ENCODE peak calls at places on chromosomes 5 and 9, in nine cellular contexts. O is suprapubic skin, J is endothelial cell of umbilical vein, S is GM10248, M is fibroblast of mammary gland, W is left ventricle myocardium inferior, Q is lung, K is fibroblast of lung, N is LNCaP clone FGC. U is an unnamed sample.

GRCh38 chr9:104992696-104993095 is 64.7 kb upstream of the ABCA1 start:
- DNase-seq in O (no peak), J (peak), S (no peak), M (peak), W (no peak), Q (no peak), K (peak), N (no peak), U (no peak)

GRCh38 chr9:86741311-86742215 is 205.7 kb downstream of the GAS1 start:
- DNase-seq in O (no peak), J (no peak), S (no peak), M (peak), W (no peak), Q (no peak), K (peak), N (no peak), U (no peak)

GRCh38 chr5:111345731-111346130 is 121.5 kb downstream of the CAMK4 start:
- DNase-seq in O (no peak), J (no peak), S (no peak), M (no peak), W (no peak), Q (no peak), K (peak), N (no peak), U (no peak)

GRCh38 chr5:2675548-2675947 is 75.9 kb downstream of the IRX2 start:
- DNase-seq in O (no peak), J (no peak), S (no peak), M (no peak), W (no peak), Q (no peak), K (no peak), N (no peak), U (no peak)

GRCh38 chr5:59042201-59042600 is 459.3 kb downstream of the RAB3C start:
- DNase-seq in O (no peak), J (peak), S (no peak), M (peak), W (no peak), Q (no peak), K (peak), N (no peak), U (no peak)

GRCh38 chr9:127837346-127837745 is 17.1 kb downstream of the ENG start:
- DNase-seq in O (peak), J (no peak), S (no peak), M (peak), W (no peak), Q (no peak), K (no peak), N (no peak), U (no peak)

GRCh38 chr5:151909628-151910027 is 15.0 kb downstream of the GLRA1 start:
- DNase-seq in O (no peak), J (no peak), S (no peak), M (no peak), W (no peak), Q (no peak), K (no peak), N (no peak), U (no peak)

GRCh38 chr5:13976867-13977479 is 32.5 kb upstream of the DNAH5 start:
- DNase-seq in O (no peak), J (peak), S (no peak), M (peak), W (no peak), Q (no peak), K (peak), N (peak), U (no peak)

GRCh38 chr9:6525326-6526040 is 112.5 kb downstream of the UHRF2 start:
- DNase-seq in O (no peak), J (no peak), S (no peak), M (no peak), W (no peak), Q (no peak), K (no peak), N (no peak), U (no peak)

GRCh38 chr9:136854842-136855460 is 2.8 kb downstream of the MAMDC4 start:
- DNase-seq in O (peak), J (no peak), S (no peak), M (no peak), W (peak), Q (no peak), K (no peak), N (no peak), U (no peak)

GRCh38 chr5:169641253-169641652 is 4.2 kb downstream of the DOCK2 start:
- DNase-seq in O (no peak), J (peak), S (no peak), M (peak), W (no peak), Q (no peak), K (no peak), N (peak), U (no peak)

GRCh38 chr5:71830626-71831539 is 111.8 kb downstream of the CARTPT start:
- DNase-seq in O (no peak), J (peak), S (no peak), M (peak), W (peak), Q (peak), K (peak), N (peak), U (peak)

GRCh38 chr5:173786296-173787187 is 101.6 kb upstream of the CPEB4 start:
- DNase-seq in O (no peak), J (no peak), S (peak), M (no peak), W (no peak), Q (no peak), K (no peak), N (no peak), U (no peak)

GRCh38 chr9:117555964-117556629 is 141.2 kb upstream of the ASTN2 start:
- DNase-seq in O (peak), J (peak), S (peak), M (peak), W (peak), Q (peak), K (no peak), N (peak), U (no peak)

GRCh38 chr9:126471084-126471611 is 142.6 kb upstream of the LMX1B start:
- DNase-seq in O (peak), J (peak), S (peak), M (peak), W (peak), Q (peak), K (peak), N (no peak), U (no peak)

GRCh38 chr5:61159070-61159469 is 3.2 kb downstream of the SMIM15 start:
- DNase-seq in O (no peak), J (no peak), S (no peak), M (no peak), W (no peak), Q (no peak), K (no peak), N (no peak), U (no peak)

GRCh38 chr5:169745441-169746146 is 108.5 kb downstream of the DOCK2 start:
- DNase-seq in O (no peak), J (no peak), S (no peak), M (peak), W (no peak), Q (no peak), K (peak), N (no peak), U (no peak)

GRCh38 chr5:6408627-6409446 is 30.5 kb upstream of the MED10 start:
- DNase-seq in O (no peak), J (no peak), S (no peak), M (peak), W (no peak), Q (no peak), K (no peak), N (no peak), U (no peak)

GRCh38 chr9:28926311-28926710 is 1353.0 kb upstream of the C9orf72 start:
- DNase-seq in O (no peak), J (no peak), S (no peak), M (no peak), W (no peak), Q (no peak), K (no peak), N (no peak), U (no peak)

GRCh38 chr5:154115314-154115713 is 75.2 kb upstream of the GALNT10 start:
- DNase-seq in O (no peak), J (no peak), S (no peak), M (no peak), W (no peak), Q (no peak), K (no peak), N (no peak), U (peak)

GRCh38 chr5:149365418-149365817 is 7.6 kb downstream of the PCYOX1L start:
- DNase-seq in O (no peak), J (no peak), S (no peak), M (no peak), W (no peak), Q (no peak), K (no peak), N (no peak), U (no peak)

GRCh38 chr5:15105799-15106393 is 234.3 kb upstream of the ANKH start:
- DNase-seq in O (no peak), J (peak), S (peak), M (peak), W (no peak), Q (peak), K (peak), N (peak), U (no peak)

GRCh38 chr9:79975471-79976316 is 403.9 kb downstream of the TLE4 start:
- DNase-seq in O (no peak), J (no peak), S (no peak), M (no peak), W (no peak), Q (no peak), K (no peak), N (no peak), U (no peak)

DNA sequence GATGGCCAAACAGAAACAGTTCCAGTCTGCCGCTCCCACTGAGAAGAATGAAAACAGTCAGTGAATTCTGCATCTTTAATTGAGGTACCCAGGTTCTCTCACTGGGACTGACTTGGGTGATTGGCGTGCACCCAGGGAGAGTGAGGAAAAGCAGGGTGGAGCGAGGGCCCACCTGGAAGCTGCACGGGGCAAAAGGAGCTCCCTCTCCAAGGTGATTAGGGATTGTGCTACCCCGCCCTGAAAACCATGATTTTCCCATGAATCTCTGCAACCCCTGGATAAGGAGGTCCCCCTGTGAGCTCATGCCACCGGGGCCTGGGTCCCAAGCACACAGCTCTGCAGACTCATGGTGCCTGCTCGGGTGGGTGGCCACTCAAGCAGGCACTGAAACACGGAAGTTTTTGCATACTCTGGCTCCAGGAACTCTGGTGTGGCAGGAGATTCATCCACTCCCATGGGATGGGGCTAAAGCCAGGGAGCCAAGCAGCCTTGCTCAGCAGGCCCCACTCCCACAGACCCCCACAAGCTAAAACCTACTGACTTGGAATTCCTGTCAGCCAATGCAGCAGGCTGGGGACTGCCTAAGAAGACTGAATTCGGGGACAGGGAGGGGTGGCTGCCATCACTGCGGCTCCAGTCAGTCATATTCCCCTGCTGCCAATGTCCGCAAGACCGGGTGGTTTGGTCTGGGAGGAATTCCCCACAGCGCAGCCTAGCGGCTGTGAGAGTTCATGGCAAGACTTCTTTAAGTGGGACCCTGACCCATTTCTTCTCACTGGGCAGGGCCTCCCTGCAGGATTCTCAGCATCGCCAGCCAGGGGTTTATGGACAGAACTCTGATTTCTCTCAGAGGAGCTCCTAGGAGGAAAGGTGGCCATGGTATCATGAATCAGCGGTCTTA is 652.2 kb upstream of the RGMB start:
- DNase-seq in O (no peak), J (no peak), S (no peak), M (no peak), W (no peak), Q (no peak), K (no peak), N (no peak), U (no peak)
- TF ChIP-seq CTCF in O (no peak), J (no peak), S (no peak), M (no peak), W (no peak), Q (no peak), K (no peak), N (peak), U (no peak)

GRCh38 chr5:143207058-143207457 is 196.4 kb downstream of the NR3C1 start:
- DNase-seq in O (no peak), J (no peak), S (no peak), M (no peak), W (no peak), Q (no peak), K (no peak), N (no peak), U (no peak)

GRCh38 chr5:143208365-143208641 is 195.2 kb downstream of the NR3C1 start:
- DNase-seq in O (no peak), J (no peak), S (no peak), M (no peak), W (no peak), Q (no peak), K (no peak), N (no peak), U (no peak)

GRCh38 chr5:143207563-143208364 is 195.7 kb downstream of the NR3C1 start:
- DNase-seq in O (no peak), J (peak), S (no peak), M (no peak), W (no peak), Q (no peak), K (no peak), N (peak), U (no peak)

GRCh38 chr5:143209881-143210395 is 193.5 kb downstream of the NR3C1 start:
- DNase-seq in O (no peak), J (no peak), S (no peak), M (no peak), W (no peak), Q (no peak), K (no peak), N (no peak), U (no peak)

GRCh38 chr5:143208781-143209510 is 194.5 kb downstream of the NR3C1 start:
- DNase-seq in O (no peak), J (no peak), S (no peak), M (no peak), W (no peak), Q (no peak), K (no peak), N (no peak), U (no peak)
- TF ChIP-seq CTCF in O (no peak), J (no peak), S (peak), M (peak), W (no peak), Q (no peak), K (no peak), N (peak), U (peak)

DNA sequence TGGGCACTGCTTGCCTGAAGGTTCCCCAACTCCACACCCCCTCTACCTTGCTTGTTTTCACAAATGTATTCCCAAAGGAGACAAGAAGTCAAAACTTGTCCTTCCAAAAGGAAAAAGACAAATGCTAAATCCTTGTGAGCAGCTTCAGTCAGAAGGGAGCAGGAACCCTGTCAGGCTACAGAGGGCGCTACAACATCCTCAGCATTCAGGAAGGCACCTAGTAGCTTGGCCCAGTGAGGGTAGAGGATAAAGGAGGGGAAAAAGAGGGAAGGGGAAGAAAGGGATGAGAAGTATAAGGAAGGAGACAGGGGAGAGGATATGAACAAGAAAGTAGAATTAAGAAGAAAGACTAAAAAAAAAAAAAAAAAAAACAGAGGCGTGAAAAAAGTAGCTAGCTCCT is 97.5 kb downstream of the MLLT3 start:
- DNase-seq in O (no peak), J (no peak), S (no peak), M (peak), W (no peak), Q (no peak), K (no peak), N (no peak), U (no peak)
- TF ChIP-seq CTCF in O (no peak), J (peak), S (peak), M (peak), W (peak), Q (no peak), K (peak), N (peak), U (no peak)

DNA sequence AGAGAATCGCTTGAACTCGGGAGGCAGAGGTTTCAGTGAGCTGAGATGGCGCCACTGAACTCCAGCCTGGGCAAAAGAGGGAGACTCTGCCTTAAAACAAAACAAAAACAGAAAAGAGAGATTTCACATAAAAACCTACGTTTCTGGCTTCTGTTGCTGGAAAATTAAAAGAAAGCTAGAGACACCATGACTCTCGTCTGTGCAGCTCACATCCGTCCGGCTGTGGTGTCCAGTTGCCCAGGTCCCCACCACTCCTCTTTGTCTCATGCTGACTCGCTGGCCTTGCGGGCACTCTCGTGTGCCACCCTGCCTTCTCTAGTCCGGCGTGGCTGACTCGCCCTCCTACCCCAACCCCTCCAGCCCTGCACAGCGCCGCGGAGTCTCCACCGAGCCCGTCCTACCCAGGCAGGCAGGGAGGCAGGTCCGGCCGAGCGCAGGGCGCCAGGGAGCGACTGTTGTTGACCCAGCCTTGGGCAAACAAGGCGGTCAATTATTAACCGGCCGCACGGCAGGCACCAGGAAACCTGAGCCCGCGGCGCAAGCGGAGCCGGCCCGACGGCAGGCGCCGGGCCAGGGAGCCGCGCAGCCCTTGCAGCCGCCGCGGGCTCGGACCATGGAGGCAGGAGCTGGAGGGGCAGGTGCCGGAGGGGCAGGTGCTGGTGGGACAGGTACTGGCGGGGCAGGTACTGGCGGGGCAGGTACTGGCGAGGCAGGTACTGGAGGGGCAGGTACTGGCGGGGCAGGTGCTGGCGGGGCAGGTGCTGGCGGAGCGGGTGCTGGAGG is at the start of gene PRRT1B:
- DNase-seq in O (no peak), J (no peak), S (no peak), M (no peak), W (no peak), Q (peak), K (no peak), N (peak), U (no peak)
- TF ChIP-seq CTCF in O (no peak), J (no peak), S (no peak), M (no peak), W (no peak), Q (no peak), K (no peak), N (peak), U (no peak)

GRCh38 chr5:159990506-159990905 is 18.4 kb upstream of the TTC1 start:
- DNase-seq in O (no peak), J (no peak), S (no peak), M (peak), W (no peak), Q (no peak), K (peak), N (no peak), U (no peak)
- TF ChIP-seq CTCF in O (no peak), J (no peak), S (no peak), M (peak), W (peak), Q (no peak), K (no peak), N (peak), U (peak)

DNA sequence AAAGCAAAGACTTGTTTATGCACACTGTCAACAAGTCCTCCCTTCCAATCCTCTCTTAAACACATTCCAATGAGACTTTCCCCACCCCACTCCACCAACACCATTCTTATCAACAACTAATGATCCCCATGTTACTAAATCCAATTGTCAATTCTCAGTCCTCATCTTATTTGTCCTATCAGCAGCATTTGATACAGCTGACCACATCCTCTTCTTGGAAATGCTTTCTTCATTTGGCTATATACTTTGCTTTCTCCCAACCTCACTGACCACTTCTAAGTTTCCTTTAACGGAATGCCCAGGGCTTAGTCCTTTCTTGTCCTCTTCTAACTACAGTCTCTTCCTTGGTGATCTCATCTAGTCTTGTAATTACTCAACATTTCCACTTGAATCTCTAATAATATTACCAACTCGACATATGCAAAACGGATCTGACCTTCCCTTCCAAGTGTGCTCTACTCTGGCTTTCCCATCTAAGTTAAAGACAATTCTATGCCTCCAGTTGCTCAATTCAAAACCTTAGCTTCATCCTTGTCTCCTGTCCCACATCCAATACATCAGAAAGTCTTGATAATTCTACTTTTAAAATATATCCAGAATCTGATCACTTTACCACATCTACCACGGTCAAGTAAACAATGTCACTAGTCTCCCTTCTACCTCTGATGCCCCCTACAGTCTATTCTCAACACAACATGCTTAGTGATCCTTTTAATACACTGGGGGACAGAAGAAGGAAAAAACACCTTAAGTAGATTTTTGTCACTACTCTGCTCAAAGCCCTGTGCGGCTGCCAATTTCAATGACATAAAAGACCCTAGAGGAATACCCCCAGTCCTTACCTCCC is 25.5 kb downstream of the AGTPBP1 start:
- DNase-seq in O (no peak), J (no peak), S (peak), M (no peak), W (no peak), Q (no peak), K (no peak), N (no peak), U (no peak)
- TF ChIP-seq CTCF in O (no peak), J (no peak), S (peak), M (peak), W (peak), Q (no peak), K (no peak), N (peak), U (peak)